ENCODE peak calls at places on chromosomes 1 and 21, in seven cellular contexts. One of them, this sample, is unnamed.

GRCh38 chr1:180116964-180117763 is 37.5 kb upstream of the QSOX1 start:
- DNase-seq in HCT116: peak; percentile 8
- DNase-seq in PC-3: peak; percentile 59
- DNase-seq in GM23248: no peak
- DNase-seq in MM.1S: no peak
- DNase-seq in GM23338: no peak
- DNase-seq in neural progenitor cell: no peak
- DNase-seq in this sample: peak; percentile 60

GRCh38 chr1:5253036-5253435 is 598.6 kb downstream of the AJAP1 start:
- DNase-seq in PC-3: no peak
- DNase-seq in MM.1S: no peak
- DNase-seq in HCT116: no peak
- DNase-seq in GM23248: no peak
- DNase-seq in neural progenitor cell: no peak
- DNase-seq in GM23338: no peak
- DNase-seq in this sample: no peak

GRCh38 chr1:210201671-210202070 is 30.9 kb upstream of the SERTAD4 start:
- DNase-seq in neural progenitor cell: no peak
- DNase-seq in HCT116: no peak
- DNase-seq in GM23338: no peak
- DNase-seq in MM.1S: no peak
- DNase-seq in PC-3: peak; percentile 58
- DNase-seq in GM23248: peak; percentile 17
- DNase-seq in this sample: no peak

GRCh38 chr1:191615422-191615821 is 542.8 kb upstream of the RGS18 start:
- DNase-seq in GM23248: no peak
- DNase-seq in neural progenitor cell: no peak
- DNase-seq in PC-3: peak; percentile 23
- DNase-seq in GM23338: no peak
- DNase-seq in HCT116: no peak
- DNase-seq in MM.1S: no peak
- DNase-seq in this sample: no peak

GRCh38 chr1:45953934-45954333 is 150.5 kb downstream of the MAST2 start:
- DNase-seq in PC-3: no peak
- DNase-seq in GM23338: peak; percentile 71
- DNase-seq in neural progenitor cell: peak; percentile 69
- DNase-seq in MM.1S: no peak
- DNase-seq in GM23248: peak; percentile 46
- DNase-seq in HCT116: no peak
- DNase-seq in this sample: peak; percentile 31

GRCh38 chr1:158999301-159000069 is 10.2 kb upstream of the IFI16 start:
- DNase-seq in MM.1S: no peak
- DNase-seq in PC-3: peak; percentile 27
- DNase-seq in neural progenitor cell: peak; percentile 90
- DNase-seq in GM23338: peak; percentile 97
- DNase-seq in HCT116: no peak
- DNase-seq in GM23248: peak; percentile 92
- DNase-seq in this sample: peak; percentile 87

GRCh38 chr1:25617626-25618432 is 1.2 kb downstream of the MAN1C1 start:
- DNase-seq in GM23248: peak; percentile 24
- DNase-seq in neural progenitor cell: peak; percentile 68
- DNase-seq in HCT116: no peak
- DNase-seq in GM23338: peak; percentile 70
- DNase-seq in PC-3: no peak
- DNase-seq in MM.1S: no peak
- DNase-seq in this sample: peak; percentile 29

GRCh38 chr1:243354511-243355153 is 98.8 kb downstream of the SDCCAG8 start:
- DNase-seq in PC-3: no peak
- DNase-seq in MM.1S: peak; percentile 22
- DNase-seq in GM23338: no peak
- DNase-seq in HCT116: no peak
- DNase-seq in GM23248: peak; percentile 38
- DNase-seq in neural progenitor cell: no peak
- DNase-seq in this sample: no peak

GRCh38 chr1:60857851-60858250 is 224.5 kb upstream of the NFIA start:
- DNase-seq in HCT116: no peak
- DNase-seq in neural progenitor cell: no peak
- DNase-seq in MM.1S: no peak
- DNase-seq in PC-3: no peak
- DNase-seq in GM23248: no peak
- DNase-seq in GM23338: no peak
- DNase-seq in this sample: no peak

GRCh38 chr1:60958001-60958400 is 124.4 kb upstream of the NFIA start:
- DNase-seq in neural progenitor cell: no peak
- DNase-seq in HCT116: no peak
- DNase-seq in GM23338: no peak
- DNase-seq in GM23248: no peak
- DNase-seq in MM.1S: no peak
- DNase-seq in PC-3: no peak
- DNase-seq in this sample: no peak

GRCh38 chr1:7783178-7783711 is 846 bp upstream of the PER3 start:
- DNase-seq in HCT116: no peak
- DNase-seq in MM.1S: peak; percentile 18
- DNase-seq in neural progenitor cell: no peak
- DNase-seq in GM23338: peak; percentile 83
- DNase-seq in GM23248: peak; percentile 74
- DNase-seq in PC-3: peak; percentile 51
- DNase-seq in this sample: peak; percentile 77

GRCh38 chr1:7781923-7782495 is 2.1 kb upstream of the PER3 start:
- DNase-seq in GM23248: no peak
- DNase-seq in GM23338: no peak
- DNase-seq in HCT116: no peak
- DNase-seq in PC-3: no peak
- DNase-seq in MM.1S: no peak
- DNase-seq in neural progenitor cell: no peak
- DNase-seq in this sample: no peak

GRCh38 chr1:7778133-7778628 is 5.9 kb upstream of the PER3 start:
- DNase-seq in GM23338: no peak
- DNase-seq in MM.1S: no peak
- DNase-seq in GM23248: no peak
- DNase-seq in neural progenitor cell: no peak
- DNase-seq in PC-3: no peak
- DNase-seq in HCT116: no peak
- DNase-seq in this sample: no peak

GRCh38 chr1:7783826-7784491 is at the start of gene PER3:
- DNase-seq in PC-3: peak; percentile 97
- DNase-seq in GM23338: peak; percentile 96
- DNase-seq in HCT116: peak; percentile 81
- DNase-seq in GM23248: peak; percentile 98
- DNase-seq in MM.1S: peak; percentile 83
- DNase-seq in neural progenitor cell: peak; percentile 99
- DNase-seq in this sample: peak; percentile 99

DNA sequence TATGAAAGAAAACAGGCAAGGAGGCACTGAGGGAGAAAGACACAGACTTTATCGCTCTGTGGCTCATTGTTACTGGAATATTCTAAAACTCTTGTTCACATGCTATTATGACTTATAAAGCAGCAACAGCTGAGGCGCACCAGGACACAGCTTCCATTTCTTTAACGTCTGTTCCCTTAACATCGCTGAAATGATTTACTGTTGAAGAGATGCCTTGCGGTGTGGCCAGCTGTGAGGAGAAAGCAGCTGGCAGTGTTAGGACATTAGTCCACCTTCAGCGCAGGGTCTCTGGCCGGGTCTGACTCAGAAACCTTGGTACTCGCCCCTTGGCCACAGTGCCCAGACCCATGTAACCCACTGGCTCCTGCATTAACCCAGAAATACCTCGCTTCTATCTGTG is 3.1 kb upstream of the PER3 start:
- DNase-seq in neural progenitor cell: no peak
- DNase-seq in MM.1S: no peak
- DNase-seq in PC-3: no peak
- DNase-seq in GM23338: no peak
- DNase-seq in GM23248: no peak
- DNase-seq in HCT116: no peak
- DNase-seq in this sample: no peak
- H3K4me2 ChIP-seq in neural progenitor cell: no peak overlapping the region
- H3K4me2 ChIP-seq in MM.1S: no peak overlapping the region
- H3K4me2 ChIP-seq in PC-3: no peak overlapping the region
- H3K4me2 ChIP-seq in GM23338: no peak overlapping the region
- H3K4me2 ChIP-seq in GM23248: no peak overlapping the region
- H3K4me2 ChIP-seq in HCT116: no peak overlapping the region
- H3K4me2 ChIP-seq in this sample: no peak overlapping the region

DNA sequence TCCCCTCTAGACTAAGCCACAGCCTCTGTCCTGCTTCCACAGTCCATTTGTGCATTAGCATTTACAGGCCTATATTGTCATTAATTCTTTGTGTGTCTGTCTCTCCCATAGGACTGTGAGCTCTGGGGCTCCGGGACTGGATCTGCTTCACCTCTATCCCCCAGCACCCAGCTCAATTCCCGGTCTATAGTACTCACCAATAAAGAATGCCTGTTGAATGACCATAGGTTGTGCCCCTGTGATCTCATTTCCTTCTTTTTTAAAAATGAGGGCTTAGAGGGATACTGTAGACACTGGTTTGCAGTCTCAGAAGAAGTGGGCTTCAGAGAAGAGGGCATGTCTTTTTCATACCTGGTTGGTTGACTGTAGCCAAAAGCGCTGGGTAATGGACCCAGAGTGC is 8.8 kb upstream of the POU3F1 start:
- DNase-seq in PC-3: no peak
- DNase-seq in neural progenitor cell: no peak
- DNase-seq in GM23338: no peak
- DNase-seq in HCT116: no peak
- DNase-seq in MM.1S: no peak
- DNase-seq in GM23248: no peak
- DNase-seq in this sample: no peak
- TF ChIP-seq EZH2phosphoT487 in PC-3: no peak
- TF ChIP-seq EZH2phosphoT487 in neural progenitor cell: no peak
- TF ChIP-seq EZH2phosphoT487 in GM23338: no peak
- TF ChIP-seq EZH2phosphoT487 in HCT116: no peak
- TF ChIP-seq EZH2phosphoT487 in MM.1S: no peak
- TF ChIP-seq EZH2phosphoT487 in GM23248: no peak
- TF ChIP-seq EZH2phosphoT487 in this sample: no peak

DNA sequence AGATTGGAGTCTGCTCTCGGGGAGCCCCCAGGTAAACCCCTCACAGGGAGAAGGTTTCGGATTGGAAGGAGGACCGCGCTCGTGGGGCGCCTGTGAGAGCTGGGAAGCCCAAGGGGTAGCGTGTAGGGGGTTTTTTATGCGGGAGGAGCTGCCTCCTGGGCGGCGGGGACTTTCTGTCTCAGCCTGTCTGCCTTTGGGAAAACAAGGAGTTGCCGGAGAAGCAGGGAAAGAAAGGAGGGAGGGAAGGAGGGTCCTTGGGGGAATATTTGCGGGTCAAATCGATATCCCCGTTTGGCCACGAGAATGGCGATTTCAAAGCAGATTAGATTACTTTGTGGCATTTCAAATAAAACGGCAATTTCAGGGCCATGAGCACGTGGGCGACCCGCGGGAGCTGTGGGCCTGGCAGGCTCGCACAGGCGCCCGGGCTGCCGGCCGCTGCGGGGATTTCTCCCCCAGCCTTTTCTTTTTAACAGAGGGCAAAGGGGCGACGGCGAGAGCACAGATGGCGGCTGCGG is 9.7 kb downstream of the SIM2 start:
- DNase-seq in PC-3: no peak
- DNase-seq in neural progenitor cell: peak; percentile 41
- DNase-seq in GM23338: peak; percentile 33
- DNase-seq in HCT116: no peak
- DNase-seq in GM23248: no peak
- DNase-seq in MM.1S: no peak
- DNase-seq in this sample: no peak
- TF ChIP-seq EZH2 in PC-3: no peak
- TF ChIP-seq EZH2 in neural progenitor cell: peak; percentile 94
- TF ChIP-seq EZH2 in GM23338: peak; percentile 100
- TF ChIP-seq EZH2 in HCT116: no peak
- TF ChIP-seq EZH2 in GM23248: peak; percentile 96
- TF ChIP-seq EZH2 in MM.1S: no peak
- TF ChIP-seq EZH2 in this sample: peak; percentile 40

GRCh38 chr1:11061652-11062365 is 2.0 kb upstream of the SRM start:
- DNase-seq in HCT116: no peak
- DNase-seq in PC-3: no peak
- DNase-seq in MM.1S: no peak
- DNase-seq in neural progenitor cell: no peak
- DNase-seq in GM23248: no peak
- DNase-seq in GM23338: no peak
- DNase-seq in this sample: no peak
- H3K4me2 ChIP-seq in HCT116: no peak overlapping the region
- H3K4me2 ChIP-seq in PC-3: no peak overlapping the region
- H3K4me2 ChIP-seq in MM.1S: no peak overlapping the region
- H3K4me2 ChIP-seq in neural progenitor cell: no peak overlapping the region
- H3K4me2 ChIP-seq in GM23248: no peak overlapping the region
- H3K4me2 ChIP-seq in GM23338: no peak overlapping the region
- H3K4me2 ChIP-seq in this sample: peak overlapping the region; percentile 80

GRCh38 chr1:152533327-152533938 is 19.2 kb downstream of the CRCT1 start:
- DNase-seq in GM23338: peak; percentile 92
- DNase-seq in MM.1S: peak; percentile 56
- DNase-seq in PC-3: peak; percentile 87
- DNase-seq in neural progenitor cell: no peak
- DNase-seq in HCT116: peak; percentile 56
- DNase-seq in GM23248: peak; percentile 66
- DNase-seq in this sample: no peak

GRCh38 chr1:152539901-152540300 is 25.6 kb downstream of the CRCT1 start:
- DNase-seq in HCT116: no peak
- DNase-seq in GM23338: no peak
- DNase-seq in PC-3: no peak
- DNase-seq in GM23248: no peak
- DNase-seq in MM.1S: no peak
- DNase-seq in neural progenitor cell: no peak
- DNase-seq in this sample: no peak

GRCh38 chr1:152537496-152537895 is 23.2 kb downstream of the CRCT1 start:
- DNase-seq in HCT116: no peak
- DNase-seq in GM23338: no peak
- DNase-seq in neural progenitor cell: no peak
- DNase-seq in GM23248: no peak
- DNase-seq in MM.1S: no peak
- DNase-seq in PC-3: no peak
- DNase-seq in this sample: no peak

GRCh38 chr1:152535774-152536173 is 21.5 kb downstream of the CRCT1 start:
- DNase-seq in GM23248: no peak
- DNase-seq in PC-3: no peak
- DNase-seq in HCT116: no peak
- DNase-seq in neural progenitor cell: no peak
- DNase-seq in GM23338: no peak
- DNase-seq in MM.1S: no peak
- DNase-seq in this sample: no peak
- TF ChIP-seq EZH2phosphoT487 in GM23248: no peak
- TF ChIP-seq EZH2phosphoT487 in PC-3: no peak
- TF ChIP-seq EZH2phosphoT487 in HCT116: no peak
- TF ChIP-seq EZH2phosphoT487 in neural progenitor cell: no peak
- TF ChIP-seq EZH2phosphoT487 in GM23338: no peak
- TF ChIP-seq EZH2phosphoT487 in MM.1S: no peak
- TF ChIP-seq EZH2phosphoT487 in this sample: no peak